ENCODE peak calls at places on chromosome 21, in seven cellular contexts. One of them, this sample, is unnamed.

GRCh38 chr21:21200939-21201610 is 202.9 kb downstream of the NCAM2 start:
- DNase-seq in fibroblast of the aortic adventitia: peak
- DNase-seq in vagina: no peak
- DNase-seq in HepG2: no peak
- DNase-seq in hepatocyte: no peak
- DNase-seq in esophagus squamous epithelium: no peak
- DNase-seq in neural crest cell: no peak
- DNase-seq in this sample: no peak

GRCh38 chr21:40950970-40951369 is 104.0 kb upstream of the DSCAM start:
- DNase-seq in fibroblast of the aortic adventitia: no peak
- DNase-seq in vagina: no peak
- DNase-seq in HepG2: no peak
- DNase-seq in hepatocyte: no peak
- DNase-seq in esophagus squamous epithelium: no peak
- DNase-seq in neural crest cell: no peak
- DNase-seq in this sample: no peak

GRCh38 chr21:35088235-35088865 is 39.2 kb upstream of the RUNX1 start:
- DNase-seq in fibroblast of the aortic adventitia: no peak
- DNase-seq in vagina: no peak
- DNase-seq in HepG2: no peak
- DNase-seq in hepatocyte: no peak
- DNase-seq in esophagus squamous epithelium: no peak
- DNase-seq in neural crest cell: no peak
- DNase-seq in this sample: no peak

GRCh38 chr21:34571994-34572393 is 42.9 kb downstream of the RCAN1 start:
- DNase-seq in fibroblast of the aortic adventitia: no peak
- DNase-seq in vagina: no peak
- DNase-seq in HepG2: no peak
- DNase-seq in hepatocyte: no peak
- DNase-seq in esophagus squamous epithelium: no peak
- DNase-seq in neural crest cell: no peak
- DNase-seq in this sample: no peak

GRCh38 chr21:38645282-38645681 is 147.0 kb upstream of the ERG start:
- DNase-seq in fibroblast of the aortic adventitia: peak
- DNase-seq in vagina: no peak
- DNase-seq in HepG2: no peak
- DNase-seq in hepatocyte: no peak
- DNase-seq in esophagus squamous epithelium: no peak
- DNase-seq in neural crest cell: no peak
- DNase-seq in this sample: no peak

GRCh38 chr21:45036630-45037029 is 37.8 kb upstream of the ADARB1 start:
- DNase-seq in fibroblast of the aortic adventitia: no peak
- DNase-seq in vagina: no peak
- DNase-seq in HepG2: no peak
- DNase-seq in hepatocyte: no peak
- DNase-seq in esophagus squamous epithelium: no peak
- DNase-seq in neural crest cell: no peak
- DNase-seq in this sample: no peak

GRCh38 chr21:38494688-38495087 is 3.6 kb downstream of the ERG start:
- DNase-seq in fibroblast of the aortic adventitia: no peak
- DNase-seq in vagina: no peak
- DNase-seq in HepG2: no peak
- DNase-seq in hepatocyte: no peak
- DNase-seq in esophagus squamous epithelium: no peak
- DNase-seq in neural crest cell: no peak
- DNase-seq in this sample: no peak

GRCh38 chr21:31278511-31279155 is 65.4 kb downstream of the TIAM1 start:
- DNase-seq in fibroblast of the aortic adventitia: peak
- DNase-seq in vagina: no peak
- DNase-seq in HepG2: no peak
- DNase-seq in hepatocyte: no peak
- DNase-seq in esophagus squamous epithelium: no peak
- DNase-seq in neural crest cell: no peak
- DNase-seq in this sample: no peak

GRCh38 chr21:28215214-28215954 is 777.3 kb downstream of the LTN1 start:
- DNase-seq in fibroblast of the aortic adventitia: peak
- DNase-seq in vagina: no peak
- DNase-seq in HepG2: no peak
- DNase-seq in hepatocyte: no peak
- DNase-seq in esophagus squamous epithelium: no peak
- DNase-seq in neural crest cell: no peak
- DNase-seq in this sample: no peak

DNA sequence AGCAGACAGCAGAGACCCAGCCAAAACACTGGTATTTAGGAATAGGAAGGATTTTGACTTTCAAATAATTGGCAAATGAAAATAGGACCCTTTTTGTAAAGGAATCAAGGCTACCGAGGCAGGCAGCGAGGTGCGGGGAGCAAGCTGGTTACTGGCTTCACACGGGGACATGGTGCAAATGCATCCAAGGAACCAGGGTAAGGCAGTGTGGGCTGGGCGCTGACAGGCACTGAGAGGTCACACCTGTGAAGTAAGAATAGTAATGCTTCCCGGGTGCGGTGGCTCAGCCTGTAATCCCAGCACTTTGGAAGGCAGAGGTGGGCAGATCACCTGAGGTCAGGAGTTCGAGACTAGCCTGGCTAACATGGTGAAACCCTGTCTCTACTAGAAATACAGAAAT is 15.5 kb downstream of the CHAF1B start:
- DNase-seq in fibroblast of the aortic adventitia: no peak
- DNase-seq in vagina: no peak
- DNase-seq in HepG2: no peak
- DNase-seq in hepatocyte: no peak
- DNase-seq in esophagus squamous epithelium: no peak
- DNase-seq in neural crest cell: no peak
- DNase-seq in this sample: no peak
- TF ChIP-seq CTCF in fibroblast of the aortic adventitia: no peak
- TF ChIP-seq CTCF in vagina: no peak
- TF ChIP-seq CTCF in HepG2: no peak
- TF ChIP-seq CTCF in hepatocyte: no peak
- TF ChIP-seq CTCF in esophagus squamous epithelium: no peak
- TF ChIP-seq CTCF in neural crest cell: no peak
- TF ChIP-seq CTCF in this sample: no peak

DNA sequence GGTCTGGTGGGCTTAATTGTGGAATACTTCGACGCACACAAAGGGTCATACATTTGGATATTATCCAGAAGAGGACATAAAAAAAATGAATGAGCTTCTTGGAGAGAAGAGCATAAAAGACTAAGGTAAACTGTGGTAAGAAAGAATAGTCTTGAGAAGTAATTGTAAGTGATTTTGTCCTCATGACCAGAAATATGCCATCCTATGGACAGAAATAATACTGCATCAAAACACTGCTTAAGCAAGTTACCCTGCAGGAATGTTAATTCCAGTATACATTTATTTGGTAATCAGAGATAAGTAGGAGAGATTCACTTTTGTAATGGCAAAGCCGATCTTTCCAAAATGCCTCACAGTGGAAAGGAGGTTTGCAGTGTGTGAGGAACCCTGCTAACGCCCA is 111.9 kb downstream of the NRIP1 start:
- DNase-seq in fibroblast of the aortic adventitia: no peak
- DNase-seq in vagina: no peak
- DNase-seq in HepG2: no peak
- DNase-seq in hepatocyte: no peak
- DNase-seq in esophagus squamous epithelium: no peak
- DNase-seq in neural crest cell: no peak
- DNase-seq in this sample: no peak
- TF ChIP-seq CTCF in fibroblast of the aortic adventitia: no peak
- TF ChIP-seq CTCF in vagina: no peak
- TF ChIP-seq CTCF in HepG2: no peak
- TF ChIP-seq CTCF in hepatocyte: no peak
- TF ChIP-seq CTCF in esophagus squamous epithelium: no peak
- TF ChIP-seq CTCF in neural crest cell: no peak
- TF ChIP-seq CTCF in this sample: no peak

GRCh38 chr21:42009018-42009830 is 936 bp downstream of the ZBTB21 start:
- DNase-seq in fibroblast of the aortic adventitia: peak
- DNase-seq in vagina: no peak
- DNase-seq in HepG2: peak
- DNase-seq in hepatocyte: peak
- DNase-seq in esophagus squamous epithelium: no peak
- DNase-seq in neural crest cell: peak
- DNase-seq in this sample: peak

GRCh38 chr21:42009831-42010506 is at the start of gene ZBTB21:
- DNase-seq in fibroblast of the aortic adventitia: peak
- DNase-seq in vagina: no peak
- DNase-seq in HepG2: peak
- DNase-seq in hepatocyte: peak
- DNase-seq in esophagus squamous epithelium: peak
- DNase-seq in neural crest cell: peak
- DNase-seq in this sample: peak

GRCh38 chr21:42012344-42012743 is 2.2 kb upstream of the ZBTB21 start:
- DNase-seq in fibroblast of the aortic adventitia: no peak
- DNase-seq in vagina: no peak
- DNase-seq in HepG2: no peak
- DNase-seq in hepatocyte: no peak
- DNase-seq in esophagus squamous epithelium: no peak
- DNase-seq in neural crest cell: no peak
- DNase-seq in this sample: no peak

GRCh38 chr21:42012763-42013329 is 2.7 kb upstream of the ZBTB21 start:
- DNase-seq in fibroblast of the aortic adventitia: no peak
- DNase-seq in vagina: peak
- DNase-seq in HepG2: no peak
- DNase-seq in hepatocyte: no peak
- DNase-seq in esophagus squamous epithelium: no peak
- DNase-seq in neural crest cell: no peak
- DNase-seq in this sample: no peak

GRCh38 chr21:42010507-42011493 is 640 bp upstream of the ZBTB21 start:
- DNase-seq in fibroblast of the aortic adventitia: no peak
- DNase-seq in vagina: no peak
- DNase-seq in HepG2: peak
- DNase-seq in hepatocyte: peak
- DNase-seq in esophagus squamous epithelium: no peak
- DNase-seq in neural crest cell: no peak
- DNase-seq in this sample: peak
- TF ChIP-seq CTCF in fibroblast of the aortic adventitia: no peak
- TF ChIP-seq CTCF in vagina: no peak
- TF ChIP-seq CTCF in HepG2: peak
- TF ChIP-seq CTCF in hepatocyte: peak
- TF ChIP-seq CTCF in esophagus squamous epithelium: no peak
- TF ChIP-seq CTCF in neural crest cell: peak
- TF ChIP-seq CTCF in this sample: peak

GRCh38 chr21:15065381-15066230 is 806 bp upstream of the NRIP1 start:
- DNase-seq in fibroblast of the aortic adventitia: peak
- DNase-seq in vagina: no peak
- DNase-seq in HepG2: peak
- DNase-seq in hepatocyte: peak
- DNase-seq in esophagus squamous epithelium: peak
- DNase-seq in neural crest cell: peak
- DNase-seq in this sample: peak
- TF ChIP-seq CTCF in fibroblast of the aortic adventitia: no peak
- TF ChIP-seq CTCF in vagina: no peak
- TF ChIP-seq CTCF in HepG2: no peak
- TF ChIP-seq CTCF in hepatocyte: no peak
- TF ChIP-seq CTCF in esophagus squamous epithelium: no peak
- TF ChIP-seq CTCF in neural crest cell: no peak
- TF ChIP-seq CTCF in this sample: no peak

GRCh38 chr21:36384885-36385232 is 333 bp upstream of the CHAF1B start:
- DNase-seq in fibroblast of the aortic adventitia: no peak
- DNase-seq in vagina: no peak
- DNase-seq in HepG2: no peak
- DNase-seq in hepatocyte: no peak
- DNase-seq in esophagus squamous epithelium: no peak
- DNase-seq in neural crest cell: no peak
- DNase-seq in this sample: no peak
- TF ChIP-seq CTCF in fibroblast of the aortic adventitia: no peak
- TF ChIP-seq CTCF in vagina: no peak
- TF ChIP-seq CTCF in HepG2: no peak
- TF ChIP-seq CTCF in hepatocyte: no peak
- TF ChIP-seq CTCF in esophagus squamous epithelium: no peak
- TF ChIP-seq CTCF in neural crest cell: no peak
- TF ChIP-seq CTCF in this sample: no peak

DNA sequence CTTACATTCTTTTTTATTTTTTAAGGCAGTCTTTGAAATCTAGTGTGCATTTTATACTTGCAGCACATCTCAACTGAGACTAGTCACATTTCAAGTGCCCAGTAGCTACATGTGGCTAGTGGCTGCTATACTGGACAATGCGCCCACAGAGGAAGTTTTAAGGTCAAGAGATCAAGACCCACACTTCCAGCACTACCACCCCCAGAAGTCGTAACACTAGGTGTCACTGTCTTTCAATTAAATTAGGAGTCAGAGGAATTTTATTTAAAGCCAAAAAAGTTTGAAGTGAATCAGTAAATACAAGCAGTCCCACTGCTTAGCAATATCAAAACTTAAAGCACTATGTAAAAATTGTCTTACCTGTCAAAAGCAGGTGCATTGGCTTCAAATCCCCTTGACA is 39.9 kb downstream of the SYNJ1 start:
- DNase-seq in fibroblast of the aortic adventitia: no peak
- DNase-seq in vagina: no peak
- DNase-seq in HepG2: no peak
- DNase-seq in hepatocyte: no peak
- DNase-seq in esophagus squamous epithelium: no peak
- DNase-seq in neural crest cell: no peak
- DNase-seq in this sample: peak
- TF ChIP-seq CTCF in fibroblast of the aortic adventitia: no peak
- TF ChIP-seq CTCF in vagina: no peak
- TF ChIP-seq CTCF in HepG2: no peak
- TF ChIP-seq CTCF in hepatocyte: no peak
- TF ChIP-seq CTCF in esophagus squamous epithelium: no peak
- TF ChIP-seq CTCF in neural crest cell: no peak
- TF ChIP-seq CTCF in this sample: no peak

This sample was measured in GM13976.